ENCODE peak calls at places on chromosomes 11 and 22, in five cellular contexts. One of them, this sample, is unnamed.

GRCh38 chr11:78653294-78653909 is 78.7 kb upstream of the NARS2 start:
- DNase-seq in WTC11: no peak
- DNase-seq in Calu3: no peak
- DNase-seq in GM10248: no peak
- DNase-seq in nephron progenitor cell: no peak
- DNase-seq in this sample: no peak

GRCh38 chr11:132078230-132078629 is 707.8 kb downstream of the NTM start:
- DNase-seq in WTC11: no peak
- DNase-seq in Calu3: no peak
- DNase-seq in GM10248: no peak
- DNase-seq in nephron progenitor cell: no peak
- DNase-seq in this sample: no peak

GRCh38 chr11:9530020-9530628 is 43.3 kb upstream of the WEE1 start:
- DNase-seq in WTC11: no peak
- DNase-seq in Calu3: no peak
- DNase-seq in GM10248: no peak
- DNase-seq in nephron progenitor cell: no peak
- DNase-seq in this sample: no peak

GRCh38 chr11:134737563-134738510 is 325.8 kb upstream of the B3GAT1 start:
- DNase-seq in WTC11: no peak
- DNase-seq in Calu3: no peak
- DNase-seq in GM10248: no peak
- DNase-seq in nephron progenitor cell: no peak
- DNase-seq in this sample: no peak

GRCh38 chr22:40056163-40056958 is 61.6 kb downstream of the FAM83F start:
- DNase-seq in WTC11: no peak
- DNase-seq in Calu3: no peak
- DNase-seq in GM10248: no peak
- DNase-seq in nephron progenitor cell: no peak
- DNase-seq in this sample: no peak

GRCh38 chr11:11149671-11150459 is 203.2 kb downstream of the CSNK2A3 start:
- DNase-seq in WTC11: no peak
- DNase-seq in Calu3: no peak
- DNase-seq in GM10248: no peak
- DNase-seq in nephron progenitor cell: no peak
- DNase-seq in this sample: no peak

GRCh38 chr11:13963169-13963948 is 836 bp downstream of the SPON1 start:
- DNase-seq in WTC11: peak
- DNase-seq in Calu3: no peak
- DNase-seq in GM10248: peak
- DNase-seq in nephron progenitor cell: peak
- DNase-seq in this sample: peak

GRCh38 chr11:97087419-97087818 is 697.6 kb downstream of the JRKL start:
- DNase-seq in WTC11: no peak
- DNase-seq in Calu3: no peak
- DNase-seq in GM10248: no peak
- DNase-seq in nephron progenitor cell: no peak
- DNase-seq in this sample: no peak

GRCh38 chr22:20531404-20532181 is 24.2 kb downstream of the MED15 start:
- DNase-seq in WTC11: peak
- DNase-seq in Calu3: peak
- DNase-seq in GM10248: no peak
- DNase-seq in nephron progenitor cell: peak
- DNase-seq in this sample: no peak

GRCh38 chr11:36431429-36432092 is 78.5 kb downstream of the TRAF6 start:
- DNase-seq in WTC11: no peak
- DNase-seq in Calu3: peak
- DNase-seq in GM10248: no peak
- DNase-seq in nephron progenitor cell: no peak
- DNase-seq in this sample: no peak

GRCh38 chr11:68532719-68533369 is 72.3 kb downstream of the PPP6R3 start:
- DNase-seq in WTC11: no peak
- DNase-seq in Calu3: no peak
- DNase-seq in GM10248: no peak
- DNase-seq in nephron progenitor cell: no peak
- DNase-seq in this sample: no peak

GRCh38 chr11:45267660-45268340 is 18.3 kb downstream of the SYT13 start:
- DNase-seq in WTC11: no peak
- DNase-seq in Calu3: no peak
- DNase-seq in GM10248: no peak
- DNase-seq in nephron progenitor cell: no peak
- DNase-seq in this sample: no peak

GRCh38 chr11:40924915-40925314 is 534.5 kb downstream of the LRRC4C start:
- DNase-seq in WTC11: no peak
- DNase-seq in Calu3: no peak
- DNase-seq in GM10248: no peak
- DNase-seq in nephron progenitor cell: no peak
- DNase-seq in this sample: no peak

GRCh38 chr11:1888347-1888753 is 3.3 kb downstream of the PRR33 start:
- DNase-seq in WTC11: no peak
- DNase-seq in Calu3: no peak
- DNase-seq in GM10248: no peak
- DNase-seq in nephron progenitor cell: no peak
- DNase-seq in this sample: peak

GRCh38 chr11:44014968-44015623 is 32.7 kb upstream of the ACCSL start:
- DNase-seq in WTC11: no peak
- DNase-seq in Calu3: no peak
- DNase-seq in GM10248: no peak
- DNase-seq in nephron progenitor cell: no peak
- DNase-seq in this sample: no peak

GRCh38 chr22:33302049-33302545 is 243.9 kb upstream of the SYN3 start:
- DNase-seq in WTC11: peak
- DNase-seq in Calu3: peak
- DNase-seq in GM10248: peak
- DNase-seq in nephron progenitor cell: peak
- DNase-seq in this sample: peak

GRCh38 chr11:61092280-61092766 is 10.0 kb upstream of the CD5 start:
- DNase-seq in WTC11: no peak
- DNase-seq in Calu3: no peak
- DNase-seq in GM10248: peak
- DNase-seq in nephron progenitor cell: no peak
- DNase-seq in this sample: peak

GRCh38 chr22:45928726-45929359 is 48.1 kb downstream of the WNT7B start:
- DNase-seq in WTC11: no peak
- DNase-seq in Calu3: no peak
- DNase-seq in GM10248: no peak
- DNase-seq in nephron progenitor cell: no peak
- DNase-seq in this sample: no peak

GRCh38 chr22:45932066-45932465 is 44.9 kb downstream of the WNT7B start:
- DNase-seq in WTC11: no peak
- DNase-seq in Calu3: no peak
- DNase-seq in GM10248: no peak
- DNase-seq in nephron progenitor cell: no peak
- DNase-seq in this sample: no peak

GRCh38 chr22:45929649-45930048 is 47.3 kb downstream of the WNT7B start:
- DNase-seq in WTC11: no peak
- DNase-seq in Calu3: no peak
- DNase-seq in GM10248: no peak
- DNase-seq in nephron progenitor cell: no peak
- DNase-seq in this sample: no peak

GRCh38 chr22:45930324-45930723 is 46.6 kb downstream of the WNT7B start:
- DNase-seq in WTC11: no peak
- DNase-seq in Calu3: no peak
- DNase-seq in GM10248: no peak
- DNase-seq in nephron progenitor cell: peak
- DNase-seq in this sample: no peak

GRCh38 chr22:45931042-45931441 is 45.9 kb downstream of the WNT7B start:
- DNase-seq in WTC11: no peak
- DNase-seq in Calu3: no peak
- DNase-seq in GM10248: no peak
- DNase-seq in nephron progenitor cell: no peak
- DNase-seq in this sample: no peak
- TF ChIP-seq CTCF in WTC11: no peak
- TF ChIP-seq CTCF in Calu3: no peak
- TF ChIP-seq CTCF in GM10248: no peak
- TF ChIP-seq CTCF in nephron progenitor cell: no peak
- TF ChIP-seq CTCF in this sample: no peak

GRCh38 chr11:16184588-16184987 is 171.8 kb downstream of the SOX6 start:
- DNase-seq in WTC11: no peak
- DNase-seq in Calu3: peak
- DNase-seq in GM10248: no peak
- DNase-seq in nephron progenitor cell: no peak
- DNase-seq in this sample: no peak

GRCh38 chr11:16180868-16181267 is 175.5 kb downstream of the SOX6 start:
- DNase-seq in WTC11: no peak
- DNase-seq in Calu3: no peak
- DNase-seq in GM10248: no peak
- DNase-seq in nephron progenitor cell: no peak
- DNase-seq in this sample: no peak

GRCh38 chr11:16179668-16180067 is 176.7 kb downstream of the SOX6 start:
- DNase-seq in WTC11: no peak
- DNase-seq in Calu3: no peak
- DNase-seq in GM10248: no peak
- DNase-seq in nephron progenitor cell: no peak
- DNase-seq in this sample: no peak

GRCh38 chr11:16185042-16185441 is 171.3 kb downstream of the SOX6 start:
- DNase-seq in WTC11: no peak
- DNase-seq in Calu3: no peak
- DNase-seq in GM10248: no peak
- DNase-seq in nephron progenitor cell: no peak
- DNase-seq in this sample: no peak

DNA sequence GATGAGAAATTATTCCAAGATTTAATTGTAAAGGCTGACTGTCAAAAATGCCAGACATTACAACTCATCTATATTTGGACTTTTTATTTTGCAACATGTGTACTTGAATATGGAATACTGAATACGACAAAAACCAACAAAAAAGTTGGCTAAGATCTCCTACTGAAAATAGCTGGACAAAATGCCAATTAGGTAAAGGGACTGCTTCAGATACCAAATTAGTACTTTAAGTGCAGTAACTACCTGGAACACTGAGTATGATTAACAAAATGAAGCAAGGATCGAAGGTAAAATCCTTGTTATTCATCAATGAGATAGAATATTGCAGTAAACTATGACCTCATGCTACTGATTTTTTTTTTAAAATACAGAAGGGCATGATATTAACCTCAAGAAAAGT is 173.8 kb downstream of the SOX6 start:
- DNase-seq in WTC11: no peak
- DNase-seq in Calu3: no peak
- DNase-seq in GM10248: no peak
- DNase-seq in nephron progenitor cell: no peak
- DNase-seq in this sample: no peak
- TF ChIP-seq CTCF in WTC11: no peak
- TF ChIP-seq CTCF in Calu3: no peak
- TF ChIP-seq CTCF in GM10248: no peak
- TF ChIP-seq CTCF in nephron progenitor cell: no peak
- TF ChIP-seq CTCF in this sample: no peak

DNA sequence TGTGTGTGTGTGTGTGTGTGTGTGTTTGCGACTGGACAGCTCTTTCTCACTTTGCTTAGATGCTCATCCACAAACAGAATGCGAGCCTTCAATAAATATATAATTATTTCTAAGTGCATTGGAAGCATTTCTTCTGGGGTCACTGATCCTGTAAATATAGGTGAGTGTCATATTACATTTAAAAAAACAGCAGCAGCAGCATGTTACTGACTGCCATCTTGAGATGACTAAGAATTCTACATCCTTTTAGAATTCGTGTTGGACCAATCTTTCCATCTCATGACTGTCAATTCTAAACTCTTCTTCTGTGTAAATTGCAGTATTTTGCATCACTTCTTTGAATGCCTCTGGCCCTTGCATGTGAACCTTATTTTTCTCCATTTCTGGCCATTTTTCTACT is 238.0 kb upstream of the DDI1 start:
- DNase-seq in WTC11: no peak
- DNase-seq in Calu3: no peak
- DNase-seq in GM10248: no peak
- DNase-seq in nephron progenitor cell: no peak
- DNase-seq in this sample: no peak
- TF ChIP-seq CTCF in WTC11: no peak
- TF ChIP-seq CTCF in Calu3: no peak
- TF ChIP-seq CTCF in GM10248: no peak
- TF ChIP-seq CTCF in nephron progenitor cell: no peak
- TF ChIP-seq CTCF in this sample: no peak

GRCh38 chr11:107593941-107594340 is 3.0 kb downstream of the ELMOD1 start:
- DNase-seq in WTC11: peak
- DNase-seq in Calu3: no peak
- DNase-seq in GM10248: no peak
- DNase-seq in nephron progenitor cell: peak
- DNase-seq in this sample: no peak

GRCh38 chr11:107592813-107593212 is 1.9 kb downstream of the ELMOD1 start:
- DNase-seq in WTC11: no peak
- DNase-seq in Calu3: no peak
- DNase-seq in GM10248: no peak
- DNase-seq in nephron progenitor cell: no peak
- DNase-seq in this sample: no peak

DNA sequence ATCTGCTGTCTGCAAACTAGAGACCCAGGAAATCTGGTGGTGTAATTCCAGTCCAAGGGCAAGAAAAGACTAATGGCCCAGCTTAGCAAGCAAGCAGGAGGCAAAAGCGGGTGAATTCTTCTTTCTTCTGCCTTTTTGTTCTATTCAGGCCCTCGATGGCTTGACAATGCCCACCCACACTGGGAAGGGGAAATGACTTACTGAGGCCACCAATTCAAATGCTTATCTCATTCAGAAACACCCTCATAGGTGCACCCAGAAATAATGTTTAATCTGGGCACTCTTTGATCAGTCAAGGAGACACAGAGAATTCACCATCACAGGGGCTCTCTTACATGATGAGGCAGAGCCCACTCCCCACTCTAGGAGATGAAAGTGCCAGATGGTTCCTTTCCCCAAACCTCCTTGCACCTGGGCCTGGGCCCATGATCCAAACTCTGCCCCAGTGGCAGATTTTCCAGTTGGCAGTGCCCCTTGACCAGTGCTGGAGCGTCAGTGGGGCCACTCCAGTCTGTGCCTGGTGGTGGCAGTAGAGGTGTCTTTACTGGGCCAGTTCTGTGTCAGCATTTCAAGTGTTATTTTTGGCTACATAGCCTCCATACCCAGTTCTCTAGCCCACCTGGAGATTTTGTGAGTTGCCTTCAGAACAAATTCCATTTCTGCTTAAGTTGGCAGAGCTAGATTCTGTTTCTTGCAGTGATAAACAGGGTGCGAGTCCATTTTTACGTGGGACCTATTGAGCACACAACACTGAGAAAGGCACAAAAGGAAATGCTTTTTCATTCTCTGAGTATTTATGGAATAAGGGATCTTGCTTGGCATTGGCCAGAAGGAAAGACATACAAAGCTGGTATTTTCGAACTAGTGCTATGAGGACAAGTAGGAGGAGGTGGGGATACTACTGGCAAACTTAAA is 7.5 kb downstream of the ELMOD1 start:
- DNase-seq in WTC11: peak
- DNase-seq in Calu3: peak
- DNase-seq in GM10248: peak
- DNase-seq in nephron progenitor cell: peak
- DNase-seq in this sample: no peak
- TF ChIP-seq CTCF in WTC11: peak
- TF ChIP-seq CTCF in Calu3: peak
- TF ChIP-seq CTCF in GM10248: peak
- TF ChIP-seq CTCF in nephron progenitor cell: peak
- TF ChIP-seq CTCF in this sample: peak